ENCODE peak calls at places on chromosomes 11 and 22, in nine cellular contexts. E, U, J, O, M, A, V, D and H are unnamed samples.

GRCh38 chr11:98545544-98546175 is 475.1 kb upstream of the CNTN5 start:
- DNase-seq in E (no peak), U (no peak), J (no peak), O (no peak), M (no peak), A (no peak), V (no peak), D (no peak), H (no peak)

GRCh38 chr11:113715882-113716625 is 9.9 kb upstream of the TMPRSS5 start:
- DNase-seq in E (no peak), U (no peak), J (no peak), O (no peak), M (no peak), A (no peak), V (no peak), D (no peak), H (no peak)

GRCh38 chr11:20670932-20671403 is 1.6 kb downstream of the NELL1 start:
- DNase-seq in E (no peak), U (no peak), J (no peak), O (peak; percentile 66), M (no peak), A (no peak), V (no peak), D (no peak), H (no peak)

GRCh38 chr11:36602143-36602542 is 4.1 kb upstream of the RAG2 start:
- DNase-seq in E (no peak), U (no peak), J (no peak), O (no peak), M (no peak), A (no peak), V (no peak), D (no peak), H (no peak)

GRCh38 chr22:29742319-29742718 is 22.5 kb downstream of the CABP7 start:
- DNase-seq in E (no peak), U (no peak), J (no peak), O (no peak), M (no peak), A (no peak), V (no peak), D (no peak), H (no peak)

GRCh38 chr11:32435511-32435946 is at the start of gene WT1:
- DNase-seq in E (no peak), U (no peak), J (no peak), O (peak; percentile 84), M (no peak), A (no peak), V (peak; percentile 84), D (peak; percentile 31), H (no peak)

GRCh38 chr11:82864268-82864667 is 36.0 kb downstream of the PRCP start:
- DNase-seq in E (peak; percentile 42), U (peak; percentile 85), J (peak; percentile 44), O (no peak), M (peak; percentile 81), A (peak; percentile 57), V (peak; percentile 43), D (peak; percentile 54), H (peak; percentile 81)

GRCh38 chr22:38338772-38339379 is 21.6 kb upstream of the CSNK1E start:
- DNase-seq in E (no peak), U (no peak), J (peak; percentile 1), O (no peak), M (peak; percentile 25), A (no peak), V (no peak), D (no peak), H (peak; percentile 25)

GRCh38 chr22:29122041-29122440 is 49.2 kb downstream of the KREMEN1 start:
- DNase-seq in E (no peak), U (no peak), J (no peak), O (no peak), M (no peak), A (no peak), V (no peak), D (no peak), H (no peak)

GRCh38 chr11:72831521-72832300 is 17.5 kb downstream of the ATG16L2 start:
- DNase-seq in E (peak; percentile 85), U (peak; percentile 85), J (peak; percentile 83), O (peak; percentile 90), M (peak; percentile 93), A (peak; percentile 63), V (peak; percentile 77), D (peak; percentile 88), H (peak; percentile 86)
- TF ChIP-seq EP300 in E (no peak), U (no peak), J (no peak), O (no peak), M (no peak), A (no peak), V (no peak), D (no peak), H (no peak)

DNA sequence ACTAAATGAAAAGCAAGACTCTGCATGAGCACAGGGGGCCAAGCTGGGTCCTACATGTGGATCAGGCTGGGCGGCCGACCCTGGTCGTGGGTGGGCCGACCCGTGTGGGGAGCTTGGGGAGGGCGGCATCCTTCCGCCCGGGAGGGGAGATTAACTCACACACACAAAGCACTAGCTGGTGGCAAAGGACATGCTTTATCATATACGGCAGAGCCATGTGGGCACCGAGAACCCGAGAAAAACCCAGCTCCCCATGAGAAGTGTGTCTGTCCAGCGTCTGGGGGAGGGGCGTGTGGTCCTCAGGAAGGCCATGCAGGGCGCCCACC is 39.3 kb upstream of the TOLLIP start:
- DNase-seq in E (no peak), U (no peak), J (no peak), O (no peak), M (peak; percentile 48), A (no peak), V (no peak), D (no peak), H (peak; percentile 48)
- H3K36me3 ChIP-seq in E (no peaks in the 10 kb centered on the region), U (no peaks in the 10 kb centered on the region), J (no peaks in the 10 kb centered on the region), O (no peaks in the 10 kb centered on the region), M (no peaks in the 10 kb centered on the region), A (no peaks in the 10 kb centered on the region), V (no peaks in the 10 kb centered on the region), D (no peaks in the 10 kb centered on the region), H (no peaks in the 10 kb centered on the region)

DNA sequence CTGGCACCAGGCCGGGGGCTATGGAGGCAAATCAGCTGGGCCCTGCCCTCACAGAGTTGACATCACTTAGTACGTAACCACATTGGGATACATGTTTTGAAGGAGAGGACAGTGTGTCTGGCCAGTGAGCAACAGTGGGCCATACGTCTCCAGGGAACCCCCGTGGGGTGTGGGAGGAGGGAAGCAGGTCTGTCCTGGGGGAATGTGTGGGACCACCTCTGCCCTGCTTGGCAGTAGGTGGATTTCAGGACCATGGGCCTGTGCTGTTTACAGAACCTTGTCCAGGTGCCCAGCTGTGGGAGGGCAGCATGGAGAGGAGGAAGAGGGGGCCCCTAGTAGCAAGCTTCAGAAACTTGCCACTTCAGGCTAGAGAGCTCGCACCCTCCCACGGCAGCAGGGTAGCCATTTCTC is 21.0 kb downstream of the P2RY2 start:
- DNase-seq in E (no peak), U (no peak), J (no peak), O (no peak), M (peak; percentile 56), A (no peak), V (no peak), D (no peak), H (no peak)
- TF ChIP-seq POLR2AphosphoS5 in E (no peak), U (no peak), J (no peak), O (no peak), M (no peak), A (no peak), V (no peak), D (no peak), H (no peak)

GRCh38 chr22:47233316-47234243 is 471.1 kb downstream of the TBC1D22A start:
- DNase-seq in E (no peak), U (no peak), J (no peak), O (no peak), M (no peak), A (no peak), V (no peak), D (no peak), H (no peak)

GRCh38 chr22:47240116-47240515 is 477.7 kb downstream of the TBC1D22A start:
- DNase-seq in E (no peak), U (no peak), J (no peak), O (no peak), M (no peak), A (no peak), V (no peak), D (no peak), H (no peak)

GRCh38 chr22:47236718-47237117 is 474.3 kb downstream of the TBC1D22A start:
- DNase-seq in E (no peak), U (no peak), J (no peak), O (no peak), M (no peak), A (no peak), V (no peak), D (no peak), H (no peak)

GRCh38 chr22:47237890-47238480 is 475.5 kb downstream of the TBC1D22A start:
- DNase-seq in E (no peak), U (no peak), J (no peak), O (no peak), M (no peak), A (no peak), V (no peak), D (no peak), H (no peak)

DNA sequence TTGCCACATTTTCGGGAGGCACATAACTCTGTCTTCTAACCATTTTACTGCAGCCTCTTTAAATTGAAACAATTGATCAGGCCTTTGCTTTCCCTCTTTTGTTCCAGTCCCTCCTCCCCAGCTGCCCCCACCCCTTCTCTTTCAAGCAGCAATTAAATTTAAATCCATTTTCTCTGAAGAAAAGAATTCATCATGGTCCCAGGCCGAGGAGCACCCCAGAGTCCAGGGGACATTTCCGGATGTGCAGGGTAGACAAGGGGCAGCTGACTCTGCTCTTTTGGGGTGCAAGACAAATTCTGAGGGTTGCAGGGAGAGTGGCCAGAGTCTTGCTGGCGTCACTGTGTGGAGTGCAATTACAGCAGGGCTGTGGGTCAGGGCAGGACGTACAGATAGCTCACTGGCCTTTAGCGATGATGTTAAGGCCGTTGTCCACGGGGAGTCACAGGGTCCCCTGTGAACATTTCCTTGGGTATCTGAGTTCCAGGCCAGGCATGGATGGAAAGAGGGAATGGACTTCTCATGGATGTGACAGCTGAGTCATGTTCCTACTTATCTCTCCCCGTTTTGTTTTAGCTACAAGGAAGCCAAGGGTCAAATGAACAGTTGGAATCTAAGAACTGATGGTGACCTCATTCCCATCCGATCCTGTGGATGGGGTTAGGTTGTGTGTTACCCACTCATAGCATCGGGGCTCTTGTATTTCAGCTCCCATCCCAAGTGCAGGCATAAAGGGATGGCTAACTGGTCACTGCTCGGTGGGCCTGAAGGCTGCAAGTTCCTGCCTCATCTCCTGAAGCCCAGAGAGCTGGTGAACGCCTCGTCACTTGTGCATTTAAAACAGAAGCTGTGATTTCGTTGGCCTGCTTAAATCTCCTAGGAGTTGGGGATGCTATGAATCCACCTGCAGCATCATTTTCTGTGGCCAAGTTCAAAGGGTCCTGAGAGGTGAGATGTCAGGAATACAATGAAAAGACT is 476.7 kb downstream of the TBC1D22A start:
- DNase-seq in E (no peak), U (no peak), J (no peak), O (no peak), M (no peak), A (no peak), V (no peak), D (no peak), H (no peak)
- TF ChIP-seq EP300 in E (no peak), U (no peak), J (no peak), O (no peak), M (no peak), A (no peak), V (no peak), D (no peak), H (no peak)